ENCODE peak calls at places on chromosomes 7 and 10, in six cellular contexts. One of them, this sample, is unnamed.

GRCh38 chr7:128876127-128876526 is 13.5 kb downstream of the ATP6V1F start:
- ATAC-seq in gastrocnemius medialis: no peak
- ATAC-seq in heart left ventricle: no peak
- ATAC-seq in activated T-cell treated with anti-CD3 and anti-CD28 coated beads, Interleukin-2, amount 50 U/mL, for 72 hours: no peak
- ATAC-seq in pancreas: no peak
- ATAC-seq in HepG2: no peak
- ATAC-seq in this sample: no peak

GRCh38 chr7:146713907-146714306 is 597.3 kb downstream of the CNTNAP2 start:
- ATAC-seq in pancreas: no peak
- ATAC-seq in activated T-cell treated with anti-CD3 and anti-CD28 coated beads, Interleukin-2, amount 50 U/mL, for 72 hours: no peak
- ATAC-seq in heart left ventricle: no peak
- ATAC-seq in HepG2: no peak
- ATAC-seq in gastrocnemius medialis: no peak
- ATAC-seq in this sample: no peak

GRCh38 chr10:12826800-12827372 is 174.6 kb downstream of the CCDC3 start:
- ATAC-seq in gastrocnemius medialis: no peak
- ATAC-seq in heart left ventricle: no peak
- ATAC-seq in pancreas: no peak
- ATAC-seq in HepG2: no peak
- ATAC-seq in activated T-cell treated with anti-CD3 and anti-CD28 coated beads, Interleukin-2, amount 50 U/mL, for 72 hours: no peak
- ATAC-seq in this sample: no peak

GRCh38 chr7:44630791-44631457 is 24.5 kb downstream of the OGDH start:
- ATAC-seq in gastrocnemius medialis: no peak
- ATAC-seq in activated T-cell treated with anti-CD3 and anti-CD28 coated beads, Interleukin-2, amount 50 U/mL, for 72 hours: no peak
- ATAC-seq in HepG2: no peak
- ATAC-seq in heart left ventricle: no peak
- ATAC-seq in pancreas: no peak
- ATAC-seq in this sample: no peak

GRCh38 chr7:11192506-11192905 is 218.8 kb downstream of the PHF14 start:
- ATAC-seq in gastrocnemius medialis: no peak
- ATAC-seq in heart left ventricle: no peak
- ATAC-seq in pancreas: no peak
- ATAC-seq in activated T-cell treated with anti-CD3 and anti-CD28 coated beads, Interleukin-2, amount 50 U/mL, for 72 hours: peak
- ATAC-seq in HepG2: no peak
- ATAC-seq in this sample: no peak

GRCh38 chr10:9166770-9167169 is 1112.3 kb downstream of the GATA3 start:
- ATAC-seq in HepG2: no peak
- ATAC-seq in activated T-cell treated with anti-CD3 and anti-CD28 coated beads, Interleukin-2, amount 50 U/mL, for 72 hours: no peak
- ATAC-seq in gastrocnemius medialis: no peak
- ATAC-seq in heart left ventricle: no peak
- ATAC-seq in pancreas: no peak
- ATAC-seq in this sample: no peak

GRCh38 chr10:3886191-3886590 is 101.2 kb upstream of the KLF6 start:
- ATAC-seq in pancreas: peak
- ATAC-seq in activated T-cell treated with anti-CD3 and anti-CD28 coated beads, Interleukin-2, amount 50 U/mL, for 72 hours: no peak
- ATAC-seq in gastrocnemius medialis: peak
- ATAC-seq in heart left ventricle: peak
- ATAC-seq in HepG2: no peak
- ATAC-seq in this sample: peak

GRCh38 chr7:81469299-81470083 is 300.4 kb downstream of the HGF start:
- ATAC-seq in gastrocnemius medialis: no peak
- ATAC-seq in activated T-cell treated with anti-CD3 and anti-CD28 coated beads, Interleukin-2, amount 50 U/mL, for 72 hours: no peak
- ATAC-seq in pancreas: no peak
- ATAC-seq in HepG2: no peak
- ATAC-seq in heart left ventricle: peak
- ATAC-seq in this sample: peak

GRCh38 chr10:102837230-102837721 is at the start of gene CYP17A1:
- ATAC-seq in activated T-cell treated with anti-CD3 and anti-CD28 coated beads, Interleukin-2, amount 50 U/mL, for 72 hours: no peak
- ATAC-seq in HepG2: no peak
- ATAC-seq in pancreas: peak
- ATAC-seq in heart left ventricle: no peak
- ATAC-seq in gastrocnemius medialis: no peak
- ATAC-seq in this sample: no peak

GRCh38 chr7:116766881-116767280 is 94.9 kb downstream of the MET start:
- ATAC-seq in activated T-cell treated with anti-CD3 and anti-CD28 coated beads, Interleukin-2, amount 50 U/mL, for 72 hours: no peak
- ATAC-seq in gastrocnemius medialis: no peak
- ATAC-seq in heart left ventricle: no peak
- ATAC-seq in HepG2: peak
- ATAC-seq in pancreas: peak
- ATAC-seq in this sample: no peak

GRCh38 chr7:134245253-134245652 is 71.5 kb downstream of the SLC35B4 start:
- ATAC-seq in activated T-cell treated with anti-CD3 and anti-CD28 coated beads, Interleukin-2, amount 50 U/mL, for 72 hours: no peak
- ATAC-seq in HepG2: no peak
- ATAC-seq in gastrocnemius medialis: no peak
- ATAC-seq in heart left ventricle: no peak
- ATAC-seq in pancreas: no peak
- ATAC-seq in this sample: no peak

GRCh38 chr10:62384057-62384446 is 9.9 kb downstream of the ZNF365 start:
- ATAC-seq in pancreas: no peak
- ATAC-seq in heart left ventricle: peak
- ATAC-seq in gastrocnemius medialis: no peak
- ATAC-seq in activated T-cell treated with anti-CD3 and anti-CD28 coated beads, Interleukin-2, amount 50 U/mL, for 72 hours: peak
- ATAC-seq in HepG2: no peak
- ATAC-seq in this sample: peak

GRCh38 chr10:74593470-74593869 is 232.9 kb upstream of the KAT6B start:
- ATAC-seq in HepG2: no peak
- ATAC-seq in gastrocnemius medialis: no peak
- ATAC-seq in activated T-cell treated with anti-CD3 and anti-CD28 coated beads, Interleukin-2, amount 50 U/mL, for 72 hours: peak
- ATAC-seq in pancreas: peak
- ATAC-seq in heart left ventricle: peak
- ATAC-seq in this sample: no peak

GRCh38 chr10:61795551-61795950 is 105.9 kb upstream of the ARID5B start:
- ATAC-seq in gastrocnemius medialis: no peak
- ATAC-seq in HepG2: peak
- ATAC-seq in activated T-cell treated with anti-CD3 and anti-CD28 coated beads, Interleukin-2, amount 50 U/mL, for 72 hours: no peak
- ATAC-seq in pancreas: no peak
- ATAC-seq in heart left ventricle: no peak
- ATAC-seq in this sample: peak

GRCh38 chr10:31536297-31536696 is 217.3 kb downstream of the ZEB1 start:
- ATAC-seq in heart left ventricle: peak
- ATAC-seq in gastrocnemius medialis: no peak
- ATAC-seq in activated T-cell treated with anti-CD3 and anti-CD28 coated beads, Interleukin-2, amount 50 U/mL, for 72 hours: no peak
- ATAC-seq in HepG2: no peak
- ATAC-seq in pancreas: no peak
- ATAC-seq in this sample: no peak

GRCh38 chr7:50799873-50800272 is 17.2 kb upstream of the GRB10 start:
- ATAC-seq in pancreas: no peak
- ATAC-seq in gastrocnemius medialis: no peak
- ATAC-seq in HepG2: no peak
- ATAC-seq in heart left ventricle: peak
- ATAC-seq in activated T-cell treated with anti-CD3 and anti-CD28 coated beads, Interleukin-2, amount 50 U/mL, for 72 hours: no peak
- ATAC-seq in this sample: no peak

GRCh38 chr10:94487575-94487974 is 58.0 kb upstream of the HELLS start:
- ATAC-seq in HepG2: no peak
- ATAC-seq in pancreas: no peak
- ATAC-seq in gastrocnemius medialis: no peak
- ATAC-seq in heart left ventricle: no peak
- ATAC-seq in activated T-cell treated with anti-CD3 and anti-CD28 coated beads, Interleukin-2, amount 50 U/mL, for 72 hours: no peak
- ATAC-seq in this sample: no peak

GRCh38 chr7:157645539-157645938 is 308.7 kb downstream of the DNAJB6 start:
- ATAC-seq in HepG2: no peak
- ATAC-seq in activated T-cell treated with anti-CD3 and anti-CD28 coated beads, Interleukin-2, amount 50 U/mL, for 72 hours: no peak
- ATAC-seq in pancreas: no peak
- ATAC-seq in gastrocnemius medialis: no peak
- ATAC-seq in heart left ventricle: no peak
- ATAC-seq in this sample: no peak

GRCh38 chr7:12719141-12719919 is 31.9 kb downstream of the ARL4A start:
- ATAC-seq in activated T-cell treated with anti-CD3 and anti-CD28 coated beads, Interleukin-2, amount 50 U/mL, for 72 hours: no peak
- ATAC-seq in gastrocnemius medialis: peak
- ATAC-seq in pancreas: no peak
- ATAC-seq in HepG2: no peak
- ATAC-seq in heart left ventricle: no peak
- ATAC-seq in this sample: peak

GRCh38 chr10:113362645-113363091 is 190.2 kb upstream of the HABP2 start:
- ATAC-seq in gastrocnemius medialis: no peak
- ATAC-seq in pancreas: peak
- ATAC-seq in activated T-cell treated with anti-CD3 and anti-CD28 coated beads, Interleukin-2, amount 50 U/mL, for 72 hours: no peak
- ATAC-seq in HepG2: no peak
- ATAC-seq in heart left ventricle: peak
- ATAC-seq in this sample: no peak

GRCh38 chr7:29146888-29147609 is 712 bp upstream of the CPVL start:
- ATAC-seq in HepG2: peak
- ATAC-seq in activated T-cell treated with anti-CD3 and anti-CD28 coated beads, Interleukin-2, amount 50 U/mL, for 72 hours: no peak
- ATAC-seq in heart left ventricle: peak
- ATAC-seq in pancreas: peak
- ATAC-seq in gastrocnemius medialis: peak
- ATAC-seq in this sample: no peak

GRCh38 chr7:42832672-42833071 is 79.2 kb downstream of the C7orf25 start:
- ATAC-seq in activated T-cell treated with anti-CD3 and anti-CD28 coated beads, Interleukin-2, amount 50 U/mL, for 72 hours: no peak
- ATAC-seq in gastrocnemius medialis: no peak
- ATAC-seq in HepG2: no peak
- ATAC-seq in heart left ventricle: no peak
- ATAC-seq in pancreas: no peak
- ATAC-seq in this sample: no peak

GRCh38 chr10:31194986-31195385 is 124.0 kb upstream of the ZEB1 start:
- ATAC-seq in HepG2: no peak
- ATAC-seq in activated T-cell treated with anti-CD3 and anti-CD28 coated beads, Interleukin-2, amount 50 U/mL, for 72 hours: no peak
- ATAC-seq in pancreas: no peak
- ATAC-seq in gastrocnemius medialis: no peak
- ATAC-seq in heart left ventricle: no peak
- ATAC-seq in this sample: no peak

GRCh38 chr10:88908194-88908593 is 28.1 kb downstream of the STAMBPL1 start:
- ATAC-seq in activated T-cell treated with anti-CD3 and anti-CD28 coated beads, Interleukin-2, amount 50 U/mL, for 72 hours: peak
- ATAC-seq in HepG2: no peak
- ATAC-seq in heart left ventricle: no peak
- ATAC-seq in pancreas: no peak
- ATAC-seq in gastrocnemius medialis: no peak
- ATAC-seq in this sample: no peak

GRCh38 chr10:101848894-101849351 is 5.3 kb upstream of the KCNIP2 start:
- ATAC-seq in pancreas: no peak
- ATAC-seq in gastrocnemius medialis: no peak
- ATAC-seq in heart left ventricle: no peak
- ATAC-seq in HepG2: no peak
- ATAC-seq in activated T-cell treated with anti-CD3 and anti-CD28 coated beads, Interleukin-2, amount 50 U/mL, for 72 hours: no peak
- ATAC-seq in this sample: no peak

GRCh38 chr10:14536269-14536903 is 205.7 kb upstream of the FRMD4A start:
- ATAC-seq in activated T-cell treated with anti-CD3 and anti-CD28 coated beads, Interleukin-2, amount 50 U/mL, for 72 hours: no peak
- ATAC-seq in heart left ventricle: peak
- ATAC-seq in HepG2: no peak
- ATAC-seq in gastrocnemius medialis: no peak
- ATAC-seq in pancreas: no peak
- ATAC-seq in this sample: no peak

GRCh38 chr7:87003872-87004798 is 55.3 kb downstream of the ELAPOR2 start:
- ATAC-seq in activated T-cell treated with anti-CD3 and anti-CD28 coated beads, Interleukin-2, amount 50 U/mL, for 72 hours: no peak
- ATAC-seq in gastrocnemius medialis: no peak
- ATAC-seq in heart left ventricle: no peak
- ATAC-seq in pancreas: peak
- ATAC-seq in HepG2: no peak
- ATAC-seq in this sample: peak

GRCh38 chr10:66501356-66501755 is 424.5 kb upstream of the LRRTM3 start:
- ATAC-seq in activated T-cell treated with anti-CD3 and anti-CD28 coated beads, Interleukin-2, amount 50 U/mL, for 72 hours: no peak
- ATAC-seq in gastrocnemius medialis: no peak
- ATAC-seq in pancreas: no peak
- ATAC-seq in HepG2: no peak
- ATAC-seq in heart left ventricle: no peak
- ATAC-seq in this sample: no peak

GRCh38 chr10:30413996-30414576 is 19.9 kb upstream of the MAP3K8 start:
- ATAC-seq in gastrocnemius medialis: peak
- ATAC-seq in activated T-cell treated with anti-CD3 and anti-CD28 coated beads, Interleukin-2, amount 50 U/mL, for 72 hours: peak
- ATAC-seq in HepG2: peak
- ATAC-seq in heart left ventricle: peak
- ATAC-seq in pancreas: peak
- ATAC-seq in this sample: peak

GRCh38 chr10:114266521-114266920 is 27.5 kb downstream of the VWA2 start:
- ATAC-seq in activated T-cell treated with anti-CD3 and anti-CD28 coated beads, Interleukin-2, amount 50 U/mL, for 72 hours: peak
- ATAC-seq in pancreas: peak
- ATAC-seq in HepG2: no peak
- ATAC-seq in gastrocnemius medialis: peak
- ATAC-seq in heart left ventricle: peak
- ATAC-seq in this sample: peak

GRCh38 chr7:46610746-46611145 is 689.7 kb upstream of the IGFBP3 start:
- ATAC-seq in gastrocnemius medialis: peak
- ATAC-seq in activated T-cell treated with anti-CD3 and anti-CD28 coated beads, Interleukin-2, amount 50 U/mL, for 72 hours: no peak
- ATAC-seq in HepG2: no peak
- ATAC-seq in pancreas: no peak
- ATAC-seq in heart left ventricle: no peak
- ATAC-seq in this sample: no peak

GRCh38 chr7:111240371-111240770 is 149.4 kb downstream of the LRRN3 start:
- ATAC-seq in activated T-cell treated with anti-CD3 and anti-CD28 coated beads, Interleukin-2, amount 50 U/mL, for 72 hours: no peak
- ATAC-seq in gastrocnemius medialis: no peak
- ATAC-seq in HepG2: no peak
- ATAC-seq in pancreas: no peak
- ATAC-seq in heart left ventricle: no peak
- ATAC-seq in this sample: no peak

GRCh38 chr10:17021661-17022060 is 108.0 kb downstream of the CUBN start:
- ATAC-seq in activated T-cell treated with anti-CD3 and anti-CD28 coated beads, Interleukin-2, amount 50 U/mL, for 72 hours: no peak
- ATAC-seq in HepG2: no peak
- ATAC-seq in gastrocnemius medialis: no peak
- ATAC-seq in heart left ventricle: no peak
- ATAC-seq in pancreas: no peak
- ATAC-seq in this sample: no peak

GRCh38 chr10:6593140-6593740 is 13.2 kb upstream of the PRKCQ start:
- ATAC-seq in heart left ventricle: no peak
- ATAC-seq in HepG2: no peak
- ATAC-seq in gastrocnemius medialis: no peak
- ATAC-seq in activated T-cell treated with anti-CD3 and anti-CD28 coated beads, Interleukin-2, amount 50 U/mL, for 72 hours: peak
- ATAC-seq in pancreas: no peak
- ATAC-seq in this sample: no peak

GRCh38 chr10:112991888-112992491 is 41.9 kb downstream of the TCF7L2 start:
- ATAC-seq in gastrocnemius medialis: no peak
- ATAC-seq in pancreas: peak
- ATAC-seq in HepG2: peak
- ATAC-seq in activated T-cell treated with anti-CD3 and anti-CD28 coated beads, Interleukin-2, amount 50 U/mL, for 72 hours: no peak
- ATAC-seq in heart left ventricle: no peak
- ATAC-seq in this sample: no peak

GRCh38 chr10:113473851-113474250 is 79.0 kb upstream of the HABP2 start:
- ATAC-seq in heart left ventricle: no peak
- ATAC-seq in gastrocnemius medialis: peak
- ATAC-seq in pancreas: no peak
- ATAC-seq in HepG2: no peak
- ATAC-seq in activated T-cell treated with anti-CD3 and anti-CD28 coated beads, Interleukin-2, amount 50 U/mL, for 72 hours: no peak
- ATAC-seq in this sample: peak

GRCh38 chr7:105828141-105828540 is 48.3 kb downstream of the ATXN7L1 start:
- ATAC-seq in activated T-cell treated with anti-CD3 and anti-CD28 coated beads, Interleukin-2, amount 50 U/mL, for 72 hours: no peak
- ATAC-seq in HepG2: no peak
- ATAC-seq in pancreas: no peak
- ATAC-seq in gastrocnemius medialis: no peak
- ATAC-seq in heart left ventricle: no peak
- ATAC-seq in this sample: no peak

GRCh38 chr10:7304110-7304509 is 106.7 kb downstream of the SFMBT2 start:
- ATAC-seq in HepG2: no peak
- ATAC-seq in pancreas: no peak
- ATAC-seq in heart left ventricle: no peak
- ATAC-seq in activated T-cell treated with anti-CD3 and anti-CD28 coated beads, Interleukin-2, amount 50 U/mL, for 72 hours: no peak
- ATAC-seq in gastrocnemius medialis: no peak
- ATAC-seq in this sample: no peak